ENCODE peak calls at places on chromosomes 12 and 14, in five cellular contexts. One of them, this sample, is unnamed.

GRCh38 chr12:6896846-6897435 is 7.7 kb upstream of the LRRC23 start:
- DNase-seq in upper lobe of left lung: no peak
- DNase-seq in stomach: no peak
- DNase-seq in endothelial cell of umbilical vein: no peak
- DNase-seq in transverse colon: no peak
- DNase-seq in this sample: no peak

GRCh38 chr14:26820101-26820500 is 222.3 kb upstream of the NOVA1 start:
- DNase-seq in upper lobe of left lung: no peak
- DNase-seq in stomach: no peak
- DNase-seq in endothelial cell of umbilical vein: no peak
- DNase-seq in transverse colon: no peak
- DNase-seq in this sample: no peak

GRCh38 chr12:78951746-78952532 is 87.4 kb downstream of the SYT1 start:
- DNase-seq in upper lobe of left lung: no peak
- DNase-seq in stomach: no peak
- DNase-seq in endothelial cell of umbilical vein: peak; percentile 3
- DNase-seq in transverse colon: no peak
- DNase-seq in this sample: no peak

GRCh38 chr12:14910090-14910915 is 24.6 kb upstream of the MGP start:
- DNase-seq in upper lobe of left lung: peak; percentile 22
- DNase-seq in stomach: no peak
- DNase-seq in endothelial cell of umbilical vein: peak; percentile 87
- DNase-seq in transverse colon: no peak
- DNase-seq in this sample: no peak

GRCh38 chr14:55446127-55446736 is 5.8 kb upstream of the TBPL2 start:
- DNase-seq in upper lobe of left lung: no peak
- DNase-seq in stomach: peak; percentile 53
- DNase-seq in endothelial cell of umbilical vein: peak; percentile 80
- DNase-seq in transverse colon: peak; percentile 60
- DNase-seq in this sample: peak; percentile 30

GRCh38 chr12:18320036-18320617 is 58.8 kb downstream of the PIK3C2G start:
- DNase-seq in upper lobe of left lung: no peak
- DNase-seq in stomach: no peak
- DNase-seq in endothelial cell of umbilical vein: peak; percentile 48
- DNase-seq in transverse colon: no peak
- DNase-seq in this sample: no peak

GRCh38 chr12:17079251-17079909 is 473.4 kb upstream of the LMO3 start:
- DNase-seq in upper lobe of left lung: no peak
- DNase-seq in stomach: no peak
- DNase-seq in endothelial cell of umbilical vein: no peak
- DNase-seq in transverse colon: no peak
- DNase-seq in this sample: no peak

GRCh38 chr14:30330452-30330851 is 228.5 kb upstream of the G2E3 start:
- DNase-seq in upper lobe of left lung: no peak
- DNase-seq in stomach: no peak
- DNase-seq in endothelial cell of umbilical vein: no peak
- DNase-seq in transverse colon: no peak
- DNase-seq in this sample: no peak

GRCh38 chr14:77654001-77654431 is 37.6 kb upstream of the SPTLC2 start:
- DNase-seq in upper lobe of left lung: no peak
- DNase-seq in stomach: no peak
- DNase-seq in endothelial cell of umbilical vein: no peak
- DNase-seq in transverse colon: no peak
- DNase-seq in this sample: no peak

GRCh38 chr12:114703060-114703493 is 19.1 kb upstream of the TBX3 start:
- DNase-seq in upper lobe of left lung: no peak
- DNase-seq in stomach: no peak
- DNase-seq in endothelial cell of umbilical vein: no peak
- DNase-seq in transverse colon: no peak
- DNase-seq in this sample: no peak

GRCh38 chr12:106580671-106581508 is 1.9 kb upstream of the RFX4 start:
- DNase-seq in upper lobe of left lung: peak; percentile 73
- DNase-seq in stomach: no peak
- DNase-seq in endothelial cell of umbilical vein: no peak
- DNase-seq in transverse colon: no peak
- DNase-seq in this sample: no peak

DNA sequence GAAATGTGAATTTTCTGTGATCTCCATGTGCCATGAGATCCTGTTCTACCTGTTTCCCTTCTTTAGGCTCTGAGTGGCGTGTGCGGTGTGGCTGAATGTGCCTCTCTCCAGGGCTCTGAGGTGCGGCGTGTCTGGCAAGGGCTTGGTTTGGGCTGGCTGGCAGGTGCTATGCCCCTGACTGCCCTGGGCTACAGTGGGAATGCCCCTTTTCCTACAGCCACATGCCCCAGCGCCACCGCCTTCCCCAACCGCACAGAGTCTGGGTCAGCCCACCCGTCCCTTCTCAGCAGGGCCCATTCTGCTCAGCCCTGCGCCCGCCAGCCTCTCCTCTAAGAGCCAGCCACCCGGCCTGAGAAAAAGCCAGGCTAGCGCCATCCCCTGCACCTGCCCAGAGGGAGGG is 24.7 kb downstream of the BTBD6 start:
- DNase-seq in upper lobe of left lung: peak; percentile 69
- DNase-seq in stomach: peak; percentile 57
- DNase-seq in endothelial cell of umbilical vein: no peak
- DNase-seq in transverse colon: no peak
- DNase-seq in this sample: no peak
- TF ChIP-seq POLR2AphosphoS5 in upper lobe of left lung: no peak
- TF ChIP-seq POLR2AphosphoS5 in stomach: no peak
- TF ChIP-seq POLR2AphosphoS5 in endothelial cell of umbilical vein: no peak
- TF ChIP-seq POLR2AphosphoS5 in transverse colon: no peak
- TF ChIP-seq POLR2AphosphoS5 in this sample: no peak

DNA sequence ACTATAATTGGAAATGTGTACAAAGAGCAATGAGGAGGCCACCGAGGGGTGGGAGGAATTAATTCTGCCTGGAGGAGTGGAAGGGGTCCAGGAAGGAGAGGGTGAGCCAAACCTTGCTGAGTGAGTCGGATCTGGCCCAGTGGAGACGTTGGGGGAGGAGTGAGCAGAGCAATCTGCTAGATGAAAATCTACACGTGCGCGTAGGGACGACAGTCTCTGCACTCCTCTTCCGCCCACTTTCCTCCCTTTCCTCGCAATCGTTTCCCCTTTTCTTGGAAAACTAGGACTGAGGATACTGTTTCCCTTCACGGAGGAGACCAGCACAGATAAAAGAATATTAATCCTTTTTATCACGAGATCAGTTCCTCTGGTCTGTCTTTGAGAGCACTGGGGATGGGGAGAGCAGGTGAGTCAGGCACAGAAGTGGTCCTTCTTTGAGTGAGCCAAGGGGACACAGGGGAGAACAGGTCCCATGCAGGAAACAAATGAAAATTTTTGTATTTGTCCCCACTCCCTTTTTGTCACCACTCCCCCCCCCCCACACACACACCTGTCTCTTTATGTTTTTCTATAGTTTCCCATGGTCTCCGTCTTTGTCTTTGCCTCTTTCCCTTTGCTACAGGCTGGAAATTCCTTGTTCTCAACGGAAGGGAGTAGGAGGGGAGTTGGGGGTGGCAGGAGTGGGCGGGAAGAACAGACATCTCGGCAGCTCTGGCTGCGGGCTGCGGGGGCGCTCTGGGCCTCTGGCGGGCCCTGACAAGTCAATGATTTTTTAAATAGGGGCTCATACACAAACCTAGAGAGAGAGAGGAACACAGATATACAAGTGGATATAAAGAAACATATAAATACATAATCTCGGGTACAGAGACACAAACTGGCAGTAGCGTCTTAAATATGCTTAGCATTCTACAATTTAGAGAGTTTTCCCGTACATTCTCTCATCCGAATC is 2.6 kb upstream of the NAB2 start:
- DNase-seq in upper lobe of left lung: peak; percentile 90
- DNase-seq in stomach: peak; percentile 37
- DNase-seq in endothelial cell of umbilical vein: peak; percentile 83
- DNase-seq in transverse colon: peak; percentile 58
- DNase-seq in this sample: no peak
- TF ChIP-seq POLR2A in upper lobe of left lung: no peak
- TF ChIP-seq POLR2A in stomach: no peak
- TF ChIP-seq POLR2A in endothelial cell of umbilical vein: peak; percentile 21
- TF ChIP-seq POLR2A in transverse colon: no peak
- TF ChIP-seq POLR2A in this sample: peak; percentile 21

DNA sequence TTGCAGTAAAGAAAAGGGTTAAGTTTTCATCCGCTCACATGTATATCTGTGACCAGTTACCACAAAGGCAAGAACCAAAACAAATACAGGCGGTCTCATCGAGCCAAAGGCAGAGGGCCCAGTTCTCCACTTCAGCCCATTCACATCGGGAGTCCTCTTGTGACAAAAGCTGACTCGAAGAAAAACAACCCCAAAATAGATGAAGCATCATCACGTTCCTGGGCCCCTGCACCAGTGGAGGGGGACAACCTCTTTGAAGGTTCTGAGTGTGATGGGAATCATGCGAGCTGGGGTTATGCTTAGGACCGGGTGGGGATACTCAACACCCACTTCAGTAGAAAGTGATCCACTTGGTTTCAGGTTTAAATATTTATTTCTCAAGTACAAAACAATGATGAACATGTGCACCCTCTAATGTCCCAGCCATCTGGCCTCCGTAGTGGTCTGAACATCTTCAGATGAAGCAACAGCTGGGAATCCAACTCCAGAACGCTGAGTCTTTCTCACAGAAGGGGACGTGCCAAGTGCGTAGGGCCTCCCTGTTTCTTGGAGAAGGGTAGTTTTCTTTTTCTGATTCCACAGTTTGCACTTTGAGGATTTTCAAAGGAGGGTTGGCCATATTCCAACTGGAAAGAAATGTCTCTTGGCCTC is 8.4 kb downstream of the GSC start:
- DNase-seq in upper lobe of left lung: no peak
- DNase-seq in stomach: no peak
- DNase-seq in endothelial cell of umbilical vein: no peak
- DNase-seq in transverse colon: no peak
- DNase-seq in this sample: no peak
- TF ChIP-seq POLR2AphosphoS5 in upper lobe of left lung: no peak
- TF ChIP-seq POLR2AphosphoS5 in stomach: no peak
- TF ChIP-seq POLR2AphosphoS5 in endothelial cell of umbilical vein: no peak
- TF ChIP-seq POLR2AphosphoS5 in transverse colon: peak; percentile 33
- TF ChIP-seq POLR2AphosphoS5 in this sample: no peak

DNA sequence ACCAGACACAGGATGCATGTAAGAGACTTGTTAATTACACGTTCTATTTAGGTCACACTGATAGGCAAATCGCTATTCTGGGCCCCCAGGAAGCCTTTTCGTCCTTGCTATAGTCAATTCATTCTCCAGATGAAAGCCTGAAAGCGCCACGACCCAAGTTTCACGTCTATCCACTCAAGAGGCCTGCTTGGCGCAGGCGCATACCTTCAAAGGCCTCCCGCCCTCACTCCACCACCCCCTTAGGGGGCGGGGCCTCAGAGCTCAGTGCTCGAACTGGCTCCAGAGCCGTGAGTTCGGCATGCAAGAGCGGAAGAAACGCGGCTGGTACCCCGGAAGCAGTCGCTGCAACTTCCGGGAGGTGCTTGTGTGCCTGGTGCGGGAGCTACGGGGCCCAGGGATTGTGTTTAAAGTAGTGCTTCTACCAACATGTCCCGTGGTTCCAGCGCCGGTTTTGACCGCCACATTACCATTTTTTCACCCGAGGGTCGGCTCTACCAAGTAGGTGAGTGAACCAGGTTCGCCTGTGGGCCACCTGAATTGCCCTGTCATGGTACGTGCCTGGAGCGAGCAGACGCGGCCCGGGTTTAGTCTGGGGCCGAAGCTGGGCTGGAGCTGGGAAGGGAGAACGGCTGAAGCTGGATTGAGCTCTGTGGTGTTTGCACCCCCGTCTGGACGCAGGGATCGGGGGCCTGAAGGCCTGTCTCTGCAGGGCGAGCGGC is at the start of gene PSMA6:
- DNase-seq in upper lobe of left lung: peak; percentile 91
- DNase-seq in stomach: peak; percentile 99
- DNase-seq in endothelial cell of umbilical vein: peak; percentile 100
- DNase-seq in transverse colon: peak; percentile 100
- DNase-seq in this sample: peak; percentile 74
- TF ChIP-seq POLR2A in upper lobe of left lung: peak; percentile 82
- TF ChIP-seq POLR2A in stomach: no peak
- TF ChIP-seq POLR2A in endothelial cell of umbilical vein: peak; percentile 81
- TF ChIP-seq POLR2A in transverse colon: peak; percentile 92
- TF ChIP-seq POLR2A in this sample: peak; percentile 82

GRCh38 chr12:2044165-2044564 is 8.6 kb upstream of the CACNA1C start:
- DNase-seq in upper lobe of left lung: no peak
- DNase-seq in stomach: no peak
- DNase-seq in endothelial cell of umbilical vein: no peak
- DNase-seq in transverse colon: no peak
- DNase-seq in this sample: no peak

GRCh38 chr12:2034633-2035420 is 18.0 kb upstream of the CACNA1C start:
- DNase-seq in upper lobe of left lung: peak; percentile 98
- DNase-seq in stomach: peak; percentile 90
- DNase-seq in endothelial cell of umbilical vein: peak; percentile 69
- DNase-seq in transverse colon: peak; percentile 93
- DNase-seq in this sample: peak; percentile 88

GRCh38 chr12:2035421-2036080 is 17.2 kb upstream of the CACNA1C start:
- DNase-seq in upper lobe of left lung: no peak
- DNase-seq in stomach: no peak
- DNase-seq in endothelial cell of umbilical vein: no peak
- DNase-seq in transverse colon: no peak
- DNase-seq in this sample: no peak

GRCh38 chr12:2039034-2039433 is 13.8 kb upstream of the CACNA1C start:
- DNase-seq in upper lobe of left lung: no peak
- DNase-seq in stomach: no peak
- DNase-seq in endothelial cell of umbilical vein: no peak
- DNase-seq in transverse colon: no peak
- DNase-seq in this sample: no peak
- TF ChIP-seq POLR2AphosphoS5 in upper lobe of left lung: no peak
- TF ChIP-seq POLR2AphosphoS5 in stomach: no peak
- TF ChIP-seq POLR2AphosphoS5 in endothelial cell of umbilical vein: no peak
- TF ChIP-seq POLR2AphosphoS5 in transverse colon: peak; percentile 8
- TF ChIP-seq POLR2AphosphoS5 in this sample: no peak

GRCh38 chr12:22126758-22127157 is 80.7 kb downstream of the CMAS start:
- DNase-seq in upper lobe of left lung: no peak
- DNase-seq in stomach: no peak
- DNase-seq in endothelial cell of umbilical vein: no peak
- DNase-seq in transverse colon: no peak
- DNase-seq in this sample: no peak
- TF ChIP-seq POLR2A in upper lobe of left lung: no peak
- TF ChIP-seq POLR2A in stomach: no peak
- TF ChIP-seq POLR2A in endothelial cell of umbilical vein: no peak
- TF ChIP-seq POLR2A in transverse colon: no peak
- TF ChIP-seq POLR2A in this sample: no peak

DNA sequence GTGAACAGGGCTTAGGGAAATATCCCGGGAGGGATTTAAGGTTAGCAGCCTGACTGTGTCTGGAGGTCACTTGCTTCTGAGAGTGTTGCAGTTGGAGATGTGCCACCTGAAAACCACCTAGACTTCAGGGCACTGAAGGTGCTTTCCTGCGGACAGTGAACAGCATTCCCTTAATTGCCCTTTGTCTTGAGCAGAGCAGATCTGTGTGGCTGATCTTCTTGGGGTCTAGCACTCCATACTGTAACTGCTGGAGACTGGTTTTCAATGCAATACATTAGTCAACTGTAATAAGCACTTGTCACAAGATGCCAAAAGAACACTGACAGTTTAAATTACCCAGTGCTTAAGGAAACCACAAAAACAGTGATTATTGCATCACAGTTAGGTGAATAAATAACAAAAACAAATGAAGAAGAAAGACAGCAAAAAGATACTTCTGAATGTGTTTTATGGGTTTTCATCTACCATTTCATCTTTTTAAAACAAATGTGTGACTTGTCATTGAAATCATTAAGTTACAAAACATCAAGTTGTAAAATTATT is 111.8 kb downstream of the PRIMA1 start:
- DNase-seq in upper lobe of left lung: no peak
- DNase-seq in stomach: no peak
- DNase-seq in endothelial cell of umbilical vein: no peak
- DNase-seq in transverse colon: no peak
- DNase-seq in this sample: no peak
- TF ChIP-seq POLR2AphosphoS5 in upper lobe of left lung: no peak
- TF ChIP-seq POLR2AphosphoS5 in stomach: no peak
- TF ChIP-seq POLR2AphosphoS5 in endothelial cell of umbilical vein: no peak
- TF ChIP-seq POLR2AphosphoS5 in transverse colon: no peak
- TF ChIP-seq POLR2AphosphoS5 in this sample: no peak

GRCh38 chr12:62603811-62604098 is 137.1 kb downstream of the MON2 start:
- DNase-seq in upper lobe of left lung: peak; percentile 90
- DNase-seq in stomach: no peak
- DNase-seq in endothelial cell of umbilical vein: no peak
- DNase-seq in transverse colon: no peak
- DNase-seq in this sample: no peak
- TF ChIP-seq POLR2A in upper lobe of left lung: no peak
- TF ChIP-seq POLR2A in stomach: no peak
- TF ChIP-seq POLR2A in endothelial cell of umbilical vein: no peak
- TF ChIP-seq POLR2A in transverse colon: no peak
- TF ChIP-seq POLR2A in this sample: no peak